ENCODE peak calls at places on chromosome 12, in six cellular contexts. K is BJ; Q is CD4-positive, alpha-beta T cell; F is kidney; S is astrocyte of the spinal cord; G is GM06990. P is an unnamed sample.
A peak's percentile ranks its signal among the peaks of the same experiment; 100 is the strongest.

GRCh38 chr12:50276068-50276467 is 7.3 kb downstream of the LIMA1 start:
- DNase-seq in K (no peak), Q (no peak), F (no peak), S (no peak), G (no peak), P (no peak)

GRCh38 chr12:7542813-7543212 is 39.2 kb upstream of the CD163 start:
- DNase-seq in K (peak; percentile 41), Q (no peak), F (no peak), S (peak; percentile 7), G (no peak), P (no peak)

GRCh38 chr12:131784909-131785762 is 43.1 kb upstream of the MMP17 start:
- DNase-seq in K (peak; percentile 20), Q (no peak), F (peak; percentile 49), S (peak; percentile 70), G (no peak), P (no peak)

GRCh38 chr12:102417055-102417454 is 63.3 kb downstream of the IGF1 start:
- DNase-seq in K (no peak), Q (no peak), F (no peak), S (no peak), G (no peak), P (no peak)

GRCh38 chr12:56029666-56030293 is 8.9 kb downstream of the IKZF4 start:
- DNase-seq in K (no peak), Q (peak; percentile 27), F (no peak), S (peak; percentile 59), G (no peak), P (no peak)

GRCh38 chr12:109088818-109089217 is 4.5 kb downstream of the ALKBH2 start:
- DNase-seq in K (no peak), Q (no peak), F (no peak), S (peak; percentile 23), G (no peak), P (no peak)

GRCh38 chr12:69548687-69549086 is 36.6 kb upstream of the CCT2 start:
- DNase-seq in K (no peak), Q (no peak), F (no peak), S (no peak), G (no peak), P (no peak)

GRCh38 chr12:76999157-76999556 is 66.2 kb downstream of the E2F7 start:
- DNase-seq in K (no peak), Q (no peak), F (no peak), S (no peak), G (no peak), P (no peak)

GRCh38 chr12:101068402-101068801 is 141.6 kb downstream of the SLC5A8 start:
- DNase-seq in K (no peak), Q (no peak), F (no peak), S (no peak), G (no peak), P (no peak)

GRCh38 chr12:102172436-102172835 is 25.2 kb downstream of the PMCH start:
- DNase-seq in K (peak; percentile 52), Q (no peak), F (no peak), S (peak; percentile 68), G (no peak), P (no peak)

GRCh38 chr12:87923361-87923760 is 105.8 kb downstream of the C12orf50 start:
- DNase-seq in K (no peak), Q (no peak), F (no peak), S (peak; percentile 9), G (no peak), P (no peak)

GRCh38 chr12:46921754-46922113 is 95.9 kb upstream of the SLC38A4 start:
- DNase-seq in K (peak; percentile 67), Q (no peak), F (no peak), S (no peak), G (no peak), P (no peak)

GRCh38 chr12:23950775-23951391 is 1.4 kb upstream of the SOX5 start:
- DNase-seq in K (no peak), Q (no peak), F (peak; percentile 45), S (peak; percentile 18), G (no peak), P (no peak)

GRCh38 chr12:88242161-88242925 is 100.2 kb downstream of the TMTC3 start:
- DNase-seq in K (peak; percentile 90), Q (no peak), F (no peak), S (peak; percentile 98), G (no peak), P (peak; percentile 73)

GRCh38 chr12:132167610-132168310 is 23.5 kb downstream of the NOC4L start:
- DNase-seq in K (no peak), Q (no peak), F (peak; percentile 73), S (no peak), G (no peak), P (no peak)

GRCh38 chr12:6494968-6495367 is 1.1 kb downstream of the NCAPD2 start:
- DNase-seq in K (no peak), Q (no peak), F (no peak), S (no peak), G (no peak), P (no peak)

GRCh38 chr12:6493580-6494350 is at the start of gene NCAPD2:
- DNase-seq in K (peak; percentile 80), Q (peak; percentile 93), F (peak; percentile 98), S (peak; percentile 98), G (peak; percentile 97), P (no peak)

GRCh38 chr12:6492838-6493579 is at the start of gene MRPL51:
- DNase-seq in K (peak; percentile 45), Q (peak; percentile 92), F (peak; percentile 99), S (peak; percentile 97), G (peak; percentile 96), P (no peak)

GRCh38 chr12:6489449-6489848 is 3.6 kb downstream of the MRPL51 start:
- DNase-seq in K (no peak), Q (no peak), F (no peak), S (no peak), G (no peak), P (no peak)

GRCh38 chr12:6494351-6494743 is 445 bp downstream of the NCAPD2 start:
- DNase-seq in K (no peak), Q (no peak), F (no peak), S (no peak), G (no peak), P (no peak)
- TF ChIP-seq CTCF in K (no peak), Q (no peak), F (no peak), S (peak; percentile 13), G (no peak), P (peak; percentile 12)

DNA sequence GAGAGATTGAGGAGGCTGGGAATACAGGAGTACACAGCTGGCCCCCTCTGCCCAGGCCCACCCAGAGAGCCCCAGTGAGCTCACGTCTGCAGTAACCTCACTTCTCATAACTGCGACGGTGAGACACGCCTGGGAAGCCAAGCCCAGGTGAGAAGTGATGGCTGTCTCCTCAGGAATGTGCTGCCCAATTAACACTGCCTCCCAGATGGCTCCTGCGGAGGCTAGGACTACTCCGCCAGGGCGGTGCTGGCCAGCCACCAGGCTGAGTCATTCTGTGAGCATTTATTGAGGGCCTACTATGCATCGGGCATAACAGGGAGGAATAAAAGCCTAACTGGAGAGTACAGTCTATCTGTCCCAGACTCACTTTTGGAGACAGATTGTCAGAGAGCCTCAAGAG is 9.3 kb upstream of the TMEM106C start:
- DNase-seq in K (no peak), Q (no peak), F (no peak), S (no peak), G (no peak), P (no peak)
- TF ChIP-seq CTCF in K (no peak), Q (no peak), F (no peak), S (no peak), G (no peak), P (no peak)

GRCh38 chr12:118446247-118446646 is 69.9 kb downstream of the SUDS3 start:
- DNase-seq in K (no peak), Q (no peak), F (no peak), S (no peak), G (no peak), P (no peak)
- TF ChIP-seq CTCF in K (no peak), Q (no peak), F (no peak), S (no peak), G (peak; percentile 3), P (peak; percentile 11)

GRCh38 chr12:19910681-19911080 is 457.7 kb upstream of the PDE3A start:
- DNase-seq in K (no peak), Q (no peak), F (no peak), S (no peak), G (no peak), P (no peak)

GRCh38 chr12:19912996-19913395 is 455.3 kb upstream of the PDE3A start:
- DNase-seq in K (no peak), Q (no peak), F (no peak), S (no peak), G (no peak), P (no peak)

GRCh38 chr12:19916193-19916498 is 452.2 kb upstream of the PDE3A start:
- DNase-seq in K (no peak), Q (no peak), F (no peak), S (no peak), G (no peak), P (no peak)

GRCh38 chr12:19916982-19917381 is 451.4 kb upstream of the PDE3A start:
- DNase-seq in K (no peak), Q (no peak), F (no peak), S (no peak), G (no peak), P (no peak)

DNA sequence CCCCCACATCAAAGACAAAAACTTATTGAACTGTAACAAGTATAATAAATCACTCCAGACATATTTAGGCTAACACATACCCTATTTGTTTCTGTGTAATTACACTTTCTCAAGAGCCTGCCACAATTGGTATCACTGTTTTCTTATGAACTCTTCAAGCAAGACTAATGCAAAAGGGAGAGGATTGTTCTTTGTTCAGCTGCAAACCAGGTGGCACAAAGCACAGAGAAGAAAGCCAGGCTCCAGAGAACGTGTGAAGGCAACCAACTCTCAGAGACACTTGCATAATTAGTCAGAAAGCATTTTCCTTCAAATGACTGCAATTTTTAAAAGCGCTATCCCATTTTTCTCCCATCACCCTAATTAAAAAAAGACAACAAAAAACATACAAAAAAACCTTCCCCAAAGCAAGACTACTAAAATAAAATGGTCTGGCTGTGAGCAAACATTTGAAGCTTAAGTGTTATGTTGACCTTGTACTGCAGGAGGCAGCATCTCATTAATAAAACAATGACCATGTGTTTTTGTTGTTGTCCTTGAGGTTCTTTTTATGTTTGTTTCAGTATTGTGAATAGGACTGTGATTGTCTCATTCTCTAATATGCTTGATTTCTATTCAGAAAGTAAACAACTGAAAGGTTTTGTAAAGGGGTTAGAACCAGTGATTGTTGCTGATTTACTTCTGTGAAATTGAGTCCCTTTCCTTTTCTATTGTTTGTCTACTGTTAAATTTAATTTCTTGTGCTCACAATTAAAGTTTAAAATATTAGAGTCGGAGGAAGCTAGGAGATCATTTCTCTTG is 452.7 kb upstream of the PDE3A start:
- DNase-seq in K (peak; percentile 9), Q (no peak), F (no peak), S (peak; percentile 62), G (peak; percentile 56), P (no peak)
- TF ChIP-seq CTCF in K (peak; percentile 60), Q (no peak), F (peak; percentile 60), S (peak; percentile 55), G (peak; percentile 53), P (no peak)